ENCODE peak calls at places on chromosomes 1 and 21, in ten cellular contexts. One of them, this sample, is unnamed.
A peak's percentile ranks its signal among the peaks of the same experiment; 100 is the strongest.

GRCh38 chr1:32240140-32240951 is 6.7 kb upstream of the FAM167B start:
- DNase-seq in AG09319: no peak
- DNase-seq in foreskin fibroblast: peak; percentile 57
- DNase-seq in cardiac muscle cell: peak; percentile 89
- DNase-seq in heart right ventricle: peak; percentile 68
- DNase-seq in fibroblast of pulmonary artery: peak; percentile 38
- DNase-seq in lower lobe of right lung: peak; percentile 75
- DNase-seq in OCI-LY7: peak; percentile 41
- DNase-seq in left ventricle myocardium inferior: peak; percentile 73
- DNase-seq in ovary: peak; percentile 86
- DNase-seq in this sample: peak; percentile 56

GRCh38 chr1:12436345-12436658 is 181.7 kb downstream of the DHRS3 start:
- DNase-seq in AG09319: no peak
- DNase-seq in foreskin fibroblast: no peak
- DNase-seq in cardiac muscle cell: no peak
- DNase-seq in heart right ventricle: no peak
- DNase-seq in fibroblast of pulmonary artery: no peak
- DNase-seq in lower lobe of right lung: no peak
- DNase-seq in OCI-LY7: no peak
- DNase-seq in left ventricle myocardium inferior: no peak
- DNase-seq in ovary: no peak
- DNase-seq in this sample: no peak

GRCh38 chr1:1124786-1125642 is 9.1 kb upstream of the C1orf159 start:
- DNase-seq in AG09319: no peak
- DNase-seq in foreskin fibroblast: no peak
- DNase-seq in cardiac muscle cell: no peak
- DNase-seq in heart right ventricle: no peak
- DNase-seq in fibroblast of pulmonary artery: no peak
- DNase-seq in lower lobe of right lung: peak; percentile 49
- DNase-seq in OCI-LY7: no peak
- DNase-seq in left ventricle myocardium inferior: no peak
- DNase-seq in ovary: no peak
- DNase-seq in this sample: no peak

GRCh38 chr1:223189903-223190724 is 47.1 kb upstream of the TLR5 start:
- DNase-seq in AG09319: no peak
- DNase-seq in foreskin fibroblast: no peak
- DNase-seq in cardiac muscle cell: no peak
- DNase-seq in heart right ventricle: no peak
- DNase-seq in fibroblast of pulmonary artery: no peak
- DNase-seq in lower lobe of right lung: no peak
- DNase-seq in OCI-LY7: no peak
- DNase-seq in left ventricle myocardium inferior: no peak
- DNase-seq in ovary: no peak
- DNase-seq in this sample: no peak

GRCh38 chr1:113211467-113211866 is 138.5 kb downstream of the LRIG2 start:
- DNase-seq in AG09319: no peak
- DNase-seq in foreskin fibroblast: no peak
- DNase-seq in cardiac muscle cell: no peak
- DNase-seq in heart right ventricle: no peak
- DNase-seq in fibroblast of pulmonary artery: no peak
- DNase-seq in lower lobe of right lung: no peak
- DNase-seq in OCI-LY7: no peak
- DNase-seq in left ventricle myocardium inferior: no peak
- DNase-seq in ovary: no peak
- DNase-seq in this sample: no peak

GRCh38 chr1:114597949-114598348 is 16.5 kb upstream of the BCAS2 start:
- DNase-seq in AG09319: no peak
- DNase-seq in foreskin fibroblast: peak; percentile 6
- DNase-seq in cardiac muscle cell: no peak
- DNase-seq in heart right ventricle: no peak
- DNase-seq in fibroblast of pulmonary artery: peak; percentile 9
- DNase-seq in lower lobe of right lung: no peak
- DNase-seq in OCI-LY7: no peak
- DNase-seq in left ventricle myocardium inferior: no peak
- DNase-seq in ovary: no peak
- DNase-seq in this sample: no peak

GRCh38 chr1:109975718-109976117 is 8.8 kb upstream of the AHCYL1 start:
- DNase-seq in AG09319: peak; percentile 47
- DNase-seq in foreskin fibroblast: peak; percentile 83
- DNase-seq in cardiac muscle cell: no peak
- DNase-seq in heart right ventricle: no peak
- DNase-seq in fibroblast of pulmonary artery: peak; percentile 91
- DNase-seq in lower lobe of right lung: no peak
- DNase-seq in OCI-LY7: no peak
- DNase-seq in left ventricle myocardium inferior: no peak
- DNase-seq in ovary: no peak
- DNase-seq in this sample: no peak

GRCh38 chr1:247453256-247453655 is 4.6 kb downstream of the OR2B11 start:
- DNase-seq in AG09319: no peak
- DNase-seq in foreskin fibroblast: no peak
- DNase-seq in cardiac muscle cell: no peak
- DNase-seq in heart right ventricle: no peak
- DNase-seq in fibroblast of pulmonary artery: no peak
- DNase-seq in lower lobe of right lung: no peak
- DNase-seq in OCI-LY7: no peak
- DNase-seq in left ventricle myocardium inferior: no peak
- DNase-seq in ovary: no peak
- DNase-seq in this sample: no peak

GRCh38 chr1:46180082-46180616 is 3.9 kb upstream of the P3R3URF start:
- DNase-seq in AG09319: no peak
- DNase-seq in foreskin fibroblast: no peak
- DNase-seq in cardiac muscle cell: peak; percentile 44
- DNase-seq in heart right ventricle: no peak
- DNase-seq in fibroblast of pulmonary artery: no peak
- DNase-seq in lower lobe of right lung: peak; percentile 83
- DNase-seq in OCI-LY7: peak; percentile 46
- DNase-seq in left ventricle myocardium inferior: no peak
- DNase-seq in ovary: no peak
- DNase-seq in this sample: no peak

GRCh38 chr1:61851849-61852692 is 109.8 kb downstream of the PATJ start:
- DNase-seq in AG09319: peak; percentile 51
- DNase-seq in foreskin fibroblast: peak; percentile 44
- DNase-seq in cardiac muscle cell: peak; percentile 77
- DNase-seq in heart right ventricle: peak; percentile 45
- DNase-seq in fibroblast of pulmonary artery: peak; percentile 90
- DNase-seq in lower lobe of right lung: no peak
- DNase-seq in OCI-LY7: peak; percentile 69
- DNase-seq in left ventricle myocardium inferior: no peak
- DNase-seq in ovary: no peak
- DNase-seq in this sample: no peak

GRCh38 chr21:17796037-17796403 is 23.1 kb downstream of the C21orf91 start:
- DNase-seq in AG09319: no peak
- DNase-seq in foreskin fibroblast: no peak
- DNase-seq in cardiac muscle cell: no peak
- DNase-seq in heart right ventricle: no peak
- DNase-seq in fibroblast of pulmonary artery: no peak
- DNase-seq in lower lobe of right lung: no peak
- DNase-seq in OCI-LY7: no peak
- DNase-seq in left ventricle myocardium inferior: no peak
- DNase-seq in ovary: no peak
- DNase-seq in this sample: no peak

GRCh38 chr1:22870201-22870871 is 102.3 kb downstream of the LACTBL1 start:
- DNase-seq in AG09319: no peak
- DNase-seq in foreskin fibroblast: no peak
- DNase-seq in cardiac muscle cell: peak; percentile 18
- DNase-seq in heart right ventricle: peak; percentile 30
- DNase-seq in fibroblast of pulmonary artery: peak; percentile 60
- DNase-seq in lower lobe of right lung: no peak
- DNase-seq in OCI-LY7: no peak
- DNase-seq in left ventricle myocardium inferior: peak; percentile 64
- DNase-seq in ovary: peak; percentile 48
- DNase-seq in this sample: no peak

GRCh38 chr1:20386682-20387081 is 96.0 kb downstream of the VWA5B1 start:
- DNase-seq in AG09319: no peak
- DNase-seq in foreskin fibroblast: no peak
- DNase-seq in cardiac muscle cell: no peak
- DNase-seq in heart right ventricle: no peak
- DNase-seq in fibroblast of pulmonary artery: no peak
- DNase-seq in lower lobe of right lung: no peak
- DNase-seq in OCI-LY7: peak; percentile 70
- DNase-seq in left ventricle myocardium inferior: no peak
- DNase-seq in ovary: no peak
- DNase-seq in this sample: no peak

GRCh38 chr1:72606216-72606615 is 323.9 kb upstream of the NEGR1 start:
- DNase-seq in AG09319: no peak
- DNase-seq in foreskin fibroblast: no peak
- DNase-seq in cardiac muscle cell: no peak
- DNase-seq in heart right ventricle: no peak
- DNase-seq in fibroblast of pulmonary artery: no peak
- DNase-seq in lower lobe of right lung: no peak
- DNase-seq in OCI-LY7: no peak
- DNase-seq in left ventricle myocardium inferior: no peak
- DNase-seq in ovary: no peak
- DNase-seq in this sample: no peak

GRCh38 chr1:26786437-26787380 is 1.0 kb upstream of the PIGV start:
- DNase-seq in AG09319: peak; percentile 68
- DNase-seq in foreskin fibroblast: peak; percentile 89
- DNase-seq in cardiac muscle cell: peak; percentile 73
- DNase-seq in heart right ventricle: peak; percentile 74
- DNase-seq in fibroblast of pulmonary artery: peak; percentile 86
- DNase-seq in lower lobe of right lung: peak; percentile 66
- DNase-seq in OCI-LY7: peak; percentile 66
- DNase-seq in left ventricle myocardium inferior: peak; percentile 67
- DNase-seq in ovary: peak; percentile 75
- DNase-seq in this sample: no peak

GRCh38 chr1:213989740-213990472 is 2.1 kb downstream of the PROX1 start:
- DNase-seq in AG09319: no peak
- DNase-seq in foreskin fibroblast: no peak
- DNase-seq in cardiac muscle cell: no peak
- DNase-seq in heart right ventricle: no peak
- DNase-seq in fibroblast of pulmonary artery: no peak
- DNase-seq in lower lobe of right lung: no peak
- DNase-seq in OCI-LY7: no peak
- DNase-seq in left ventricle myocardium inferior: no peak
- DNase-seq in ovary: no peak
- DNase-seq in this sample: no peak

GRCh38 chr1:239810071-239810481 is 281.6 kb upstream of the FMN2 start:
- DNase-seq in AG09319: no peak
- DNase-seq in foreskin fibroblast: no peak
- DNase-seq in cardiac muscle cell: no peak
- DNase-seq in heart right ventricle: no peak
- DNase-seq in fibroblast of pulmonary artery: no peak
- DNase-seq in lower lobe of right lung: no peak
- DNase-seq in OCI-LY7: no peak
- DNase-seq in left ventricle myocardium inferior: no peak
- DNase-seq in ovary: no peak
- DNase-seq in this sample: no peak

DNA sequence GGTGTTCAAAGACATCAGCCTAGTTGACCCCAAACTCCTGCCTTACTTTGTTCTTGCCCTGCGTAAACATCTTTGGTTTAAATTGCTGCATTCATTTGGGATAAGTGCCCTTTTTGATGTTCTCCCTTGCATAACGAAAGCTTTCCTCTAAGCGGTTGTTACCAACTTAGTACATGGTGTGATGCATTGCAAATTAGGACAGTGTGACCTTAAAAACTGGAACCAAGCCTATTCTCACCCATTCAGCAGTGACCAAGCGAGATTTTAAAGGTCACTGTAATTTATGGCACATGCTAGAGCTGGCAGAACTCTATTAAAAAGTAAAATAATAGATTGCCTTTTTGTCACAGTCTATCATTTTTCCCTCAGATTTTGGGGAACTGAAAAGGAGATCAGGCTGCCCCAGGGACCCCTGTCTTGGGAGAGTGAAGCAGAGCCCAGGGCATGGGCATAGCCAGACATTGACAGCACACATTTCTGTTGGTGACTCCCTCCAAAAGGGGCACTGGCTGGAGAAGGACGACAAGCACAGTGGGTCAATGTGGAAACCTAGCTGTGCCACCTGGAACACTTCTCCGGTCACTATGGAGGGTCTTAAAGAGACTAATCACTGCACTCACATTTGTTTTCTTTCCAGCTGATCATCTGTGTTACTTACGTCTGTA is 63.9 kb downstream of the KCNK1 start:
- DNase-seq in AG09319: no peak
- DNase-seq in foreskin fibroblast: no peak
- DNase-seq in cardiac muscle cell: no peak
- DNase-seq in heart right ventricle: no peak
- DNase-seq in fibroblast of pulmonary artery: no peak
- DNase-seq in lower lobe of right lung: no peak
- DNase-seq in OCI-LY7: no peak
- DNase-seq in left ventricle myocardium inferior: no peak
- DNase-seq in ovary: no peak
- DNase-seq in this sample: no peak
- TF ChIP-seq CTCF in AG09319: no peak
- TF ChIP-seq CTCF in foreskin fibroblast: no peak
- TF ChIP-seq CTCF in cardiac muscle cell: no peak
- TF ChIP-seq CTCF in heart right ventricle: no peak
- TF ChIP-seq CTCF in fibroblast of pulmonary artery: no peak
- TF ChIP-seq CTCF in lower lobe of right lung: no peak
- TF ChIP-seq CTCF in OCI-LY7: no peak
- TF ChIP-seq CTCF in left ventricle myocardium inferior: no peak
- TF ChIP-seq CTCF in ovary: no peak
- TF ChIP-seq CTCF in this sample: no peak

DNA sequence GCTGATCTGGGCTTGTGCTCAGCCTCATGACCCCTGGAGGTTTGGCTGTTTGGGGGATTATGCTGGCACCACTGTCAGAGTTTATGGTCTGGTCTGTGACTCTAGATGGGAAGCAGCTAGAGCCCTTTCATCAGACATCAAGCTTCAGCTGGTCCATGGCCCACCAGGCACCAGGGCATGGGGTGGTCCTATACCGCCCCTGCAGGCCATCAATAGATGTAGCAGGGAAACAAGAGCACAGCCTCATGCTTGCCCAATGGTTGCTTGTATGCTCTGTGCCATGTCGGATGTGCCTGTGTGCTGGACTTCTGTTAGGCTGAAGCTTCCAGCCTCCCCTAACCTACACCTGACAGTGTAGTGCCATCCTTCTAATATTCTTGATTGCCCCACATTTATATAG is 71.1 kb upstream of the CD34 start:
- DNase-seq in AG09319: no peak
- DNase-seq in foreskin fibroblast: no peak
- DNase-seq in cardiac muscle cell: peak; percentile 50
- DNase-seq in heart right ventricle: no peak
- DNase-seq in fibroblast of pulmonary artery: no peak
- DNase-seq in lower lobe of right lung: no peak
- DNase-seq in OCI-LY7: peak; percentile 38
- DNase-seq in left ventricle myocardium inferior: no peak
- DNase-seq in ovary: no peak
- DNase-seq in this sample: no peak
- TF ChIP-seq CTCF in AG09319: peak; percentile 30
- TF ChIP-seq CTCF in foreskin fibroblast: peak; percentile 36
- TF ChIP-seq CTCF in cardiac muscle cell: peak; percentile 52
- TF ChIP-seq CTCF in heart right ventricle: peak; percentile 13
- TF ChIP-seq CTCF in fibroblast of pulmonary artery: peak; percentile 49
- TF ChIP-seq CTCF in lower lobe of right lung: no peak
- TF ChIP-seq CTCF in OCI-LY7: peak; percentile 74
- TF ChIP-seq CTCF in left ventricle myocardium inferior: peak; percentile 48
- TF ChIP-seq CTCF in ovary: no peak
- TF ChIP-seq CTCF in this sample: peak; percentile 41

GRCh38 chr1:212608209-212608955 is at the start of gene ATF3:
- DNase-seq in AG09319: peak; percentile 99
- DNase-seq in foreskin fibroblast: peak; percentile 100
- DNase-seq in cardiac muscle cell: peak; percentile 99
- DNase-seq in heart right ventricle: peak; percentile 99
- DNase-seq in fibroblast of pulmonary artery: peak; percentile 100
- DNase-seq in lower lobe of right lung: peak; percentile 99
- DNase-seq in OCI-LY7: peak; percentile 77
- DNase-seq in left ventricle myocardium inferior: peak; percentile 99
- DNase-seq in ovary: peak; percentile 100
- DNase-seq in this sample: peak; percentile 100
- TF ChIP-seq CTCF in AG09319: no peak
- TF ChIP-seq CTCF in foreskin fibroblast: no peak
- TF ChIP-seq CTCF in cardiac muscle cell: no peak
- TF ChIP-seq CTCF in heart right ventricle: no peak
- TF ChIP-seq CTCF in fibroblast of pulmonary artery: no peak
- TF ChIP-seq CTCF in lower lobe of right lung: no peak
- TF ChIP-seq CTCF in OCI-LY7: no peak
- TF ChIP-seq CTCF in left ventricle myocardium inferior: no peak
- TF ChIP-seq CTCF in ovary: peak; percentile 43
- TF ChIP-seq CTCF in this sample: no peak

GRCh38 chr1:66403031-66403731 is 130.8 kb upstream of the SGIP1 start:
- DNase-seq in AG09319: no peak
- DNase-seq in foreskin fibroblast: no peak
- DNase-seq in cardiac muscle cell: no peak
- DNase-seq in heart right ventricle: peak; percentile 24
- DNase-seq in fibroblast of pulmonary artery: no peak
- DNase-seq in lower lobe of right lung: no peak
- DNase-seq in OCI-LY7: peak; percentile 66
- DNase-seq in left ventricle myocardium inferior: no peak
- DNase-seq in ovary: no peak
- DNase-seq in this sample: no peak
- TF ChIP-seq CTCF in AG09319: no peak
- TF ChIP-seq CTCF in foreskin fibroblast: no peak
- TF ChIP-seq CTCF in cardiac muscle cell: no peak
- TF ChIP-seq CTCF in heart right ventricle: no peak
- TF ChIP-seq CTCF in fibroblast of pulmonary artery: no peak
- TF ChIP-seq CTCF in lower lobe of right lung: no peak
- TF ChIP-seq CTCF in OCI-LY7: peak; percentile 81
- TF ChIP-seq CTCF in left ventricle myocardium inferior: no peak
- TF ChIP-seq CTCF in ovary: no peak
- TF ChIP-seq CTCF in this sample: no peak